ENCODE peak calls at places on chromosome 14, in seven cellular contexts. One of them, this sample, is unnamed.
A peak's percentile ranks its signal among the peaks of the same experiment; 100 is the strongest.

GRCh38 chr14:63616015-63616414 is 25.7 kb downstream of the WDR89 start:
- DNase-seq in progenitor cell of endocrine pancreas: no peak
- DNase-seq in NCI-H524: no peak
- DNase-seq in Caki2: no peak
- DNase-seq in cardiac muscle cell: no peak
- DNase-seq in prostate gland: no peak
- DNase-seq in AG04450: no peak
- DNase-seq in this sample: no peak

GRCh38 chr14:88937706-88938105 is 113.3 kb downstream of the TTC8 start:
- DNase-seq in progenitor cell of endocrine pancreas: no peak
- DNase-seq in AG04450: no peak
- DNase-seq in prostate gland: no peak
- DNase-seq in Caki2: no peak
- DNase-seq in cardiac muscle cell: no peak
- DNase-seq in NCI-H524: no peak
- DNase-seq in this sample: no peak

GRCh38 chr14:101823511-101824120 is 62.1 kb downstream of the PPP2R5C start:
- DNase-seq in NCI-H524: no peak
- DNase-seq in Caki2: no peak
- DNase-seq in progenitor cell of endocrine pancreas: no peak
- DNase-seq in AG04450: no peak
- DNase-seq in cardiac muscle cell: no peak
- DNase-seq in prostate gland: no peak
- DNase-seq in this sample: no peak

GRCh38 chr14:102140027-102140749 is 491 bp downstream of the WDR20 start:
- DNase-seq in progenitor cell of endocrine pancreas: peak; percentile 17
- DNase-seq in prostate gland: peak; percentile 35
- DNase-seq in Caki2: no peak
- DNase-seq in AG04450: no peak
- DNase-seq in cardiac muscle cell: peak; percentile 52
- DNase-seq in NCI-H524: peak; percentile 28
- DNase-seq in this sample: no peak

GRCh38 chr14:75577090-75577489 is 1.3 kb upstream of the FLVCR2 start:
- DNase-seq in cardiac muscle cell: no peak
- DNase-seq in NCI-H524: no peak
- DNase-seq in progenitor cell of endocrine pancreas: no peak
- DNase-seq in prostate gland: no peak
- DNase-seq in AG04450: no peak
- DNase-seq in Caki2: no peak
- DNase-seq in this sample: no peak

GRCh38 chr14:70907996-70908917 is 998 bp downstream of the PCNX1 start:
- DNase-seq in Caki2: peak; percentile 18
- DNase-seq in prostate gland: peak; percentile 45
- DNase-seq in AG04450: no peak
- DNase-seq in progenitor cell of endocrine pancreas: peak; percentile 37
- DNase-seq in cardiac muscle cell: peak; percentile 62
- DNase-seq in NCI-H524: peak; percentile 36
- DNase-seq in this sample: no peak

GRCh38 chr14:69475194-69475818 is 9.2 kb upstream of the PLEKHD1 start:
- DNase-seq in AG04450: no peak
- DNase-seq in progenitor cell of endocrine pancreas: no peak
- DNase-seq in prostate gland: no peak
- DNase-seq in NCI-H524: peak; percentile 46
- DNase-seq in Caki2: no peak
- DNase-seq in cardiac muscle cell: peak; percentile 23
- DNase-seq in this sample: no peak

GRCh38 chr14:71267691-71268090 is 360.4 kb downstream of the PCNX1 start:
- DNase-seq in NCI-H524: no peak
- DNase-seq in Caki2: no peak
- DNase-seq in progenitor cell of endocrine pancreas: no peak
- DNase-seq in prostate gland: no peak
- DNase-seq in cardiac muscle cell: no peak
- DNase-seq in AG04450: no peak
- DNase-seq in this sample: no peak

GRCh38 chr14:88995437-88996198 is 171.2 kb downstream of the TTC8 start:
- DNase-seq in prostate gland: no peak
- DNase-seq in Caki2: peak; percentile 85
- DNase-seq in NCI-H524: no peak
- DNase-seq in cardiac muscle cell: no peak
- DNase-seq in progenitor cell of endocrine pancreas: no peak
- DNase-seq in AG04450: peak; percentile 85
- DNase-seq in this sample: no peak